ENCODE peak calls at places on chromosomes 1 and 21, in four cellular contexts. J is K562, N is IMR-90, F is GM12878. E is an unnamed sample. For H3K4me1, the result is how much of the 10 kb centered on the place peaks cover.

GRCh38 chr1:202214089-202214843 is 20.7 kb downstream of the LGR6 start:
- DNase-seq in J (no peak), N (no peak), F (no peak), E (no peak)

GRCh38 chr1:11407301-11407994 is 71.5 kb upstream of the DISP3 start:
- DNase-seq in J (peak), N (no peak), F (peak), E (no peak)

GRCh38 chr21:38475519-38475918 is 22.8 kb downstream of the ERG start:
- DNase-seq in J (no peak), N (no peak), F (no peak), E (no peak)

GRCh38 chr1:97050501-97050900 is 328.9 kb downstream of the PTBP2 start:
- DNase-seq in J (no peak), N (peak), F (no peak), E (peak)

GRCh38 chr1:109671067-109671466 is 3.2 kb downstream of the GSTM2 start:
- DNase-seq in J (no peak), N (peak), F (no peak), E (peak)

GRCh38 chr1:175673236-175674150 is 69.9 kb downstream of the TNR start:
- DNase-seq in J (no peak), N (no peak), F (peak), E (peak)

GRCh38 chr1:17696417-17697301 is 58.5 kb upstream of the ACTL8 start:
- DNase-seq in J (peak), N (peak), F (no peak), E (peak)

GRCh38 chr1:106676021-106676420 is 380.5 kb upstream of the PRMT6 start:
- DNase-seq in J (no peak), N (no peak), F (no peak), E (no peak)

GRCh38 chr1:21743476-21743875 is 39.5 kb downstream of the USP48 start:
- DNase-seq in J (no peak), N (no peak), F (no peak), E (no peak)

GRCh38 chr21:31771685-31772084 is 39.8 kb upstream of the SCAF4 start:
- DNase-seq in J (no peak), N (no peak), F (no peak), E (no peak)

GRCh38 chr1:206649261-206649660 is 13.9 kb downstream of the DYRK3 start:
- DNase-seq in J (no peak), N (no peak), F (no peak), E (no peak)

GRCh38 chr21:32712043-32712442 is 15.8 kb downstream of the SYNJ1 start:
- DNase-seq in J (no peak), N (no peak), F (peak), E (no peak)

GRCh38 chr1:36889846-36890245 is 144.5 kb downstream of the GRIK3 start:
- DNase-seq in J (no peak), N (no peak), F (no peak), E (no peak)

GRCh38 chr1:233355841-233356704 is 28.5 kb downstream of the MAP3K21 start:
- DNase-seq in J (no peak), N (no peak), F (no peak), E (no peak)

GRCh38 chr1:43439121-43439581 is 14.6 kb downstream of the HYI start:
- DNase-seq in J (no peak), N (no peak), F (no peak), E (no peak)

GRCh38 chr1:25820247-25821111 is 725 bp downstream of the MTFR1L start:
- DNase-seq in J (peak), N (peak), F (peak), E (peak)

GRCh38 chr1:235919127-235919796 is 52.6 kb upstream of the LYST start:
- DNase-seq in J (no peak), N (no peak), F (no peak), E (no peak)

GRCh38 chr1:168260393-168260792 is 20.3 kb upstream of the TBX19 start:
- DNase-seq in J (no peak), N (no peak), F (no peak), E (no peak)

GRCh38 chr1:40546957-40547356 is 15.5 kb downstream of the ZNF684 start:
- DNase-seq in J (no peak), N (no peak), F (no peak), E (no peak)

GRCh38 chr1:93552751-93553455 is 105.0 kb downstream of the FNBP1L start:
- DNase-seq in J (peak), N (peak), F (no peak), E (peak)

GRCh38 chr1:40478276-40478675 is 1.2 kb downstream of the ZFP69 start:
- DNase-seq in J (no peak), N (no peak), F (no peak), E (no peak)

GRCh38 chr1:203325004-203325417 is 19.7 kb downstream of the BTG2 start:
- DNase-seq in J (no peak), N (no peak), F (peak), E (no peak)

GRCh38 chr1:30751830-30752650 is 5.5 kb downstream of the LAPTM5 start:
- DNase-seq in J (no peak), N (no peak), F (no peak), E (no peak)

GRCh38 chr21:35048183-35048601 is 910 bp downstream of the RUNX1 start:
- DNase-seq in J (no peak), N (no peak), F (no peak), E (no peak)
- H3K4me1 ChIP-seq in J (under half), N (under half), F (half or more), E (under half)

DNA sequence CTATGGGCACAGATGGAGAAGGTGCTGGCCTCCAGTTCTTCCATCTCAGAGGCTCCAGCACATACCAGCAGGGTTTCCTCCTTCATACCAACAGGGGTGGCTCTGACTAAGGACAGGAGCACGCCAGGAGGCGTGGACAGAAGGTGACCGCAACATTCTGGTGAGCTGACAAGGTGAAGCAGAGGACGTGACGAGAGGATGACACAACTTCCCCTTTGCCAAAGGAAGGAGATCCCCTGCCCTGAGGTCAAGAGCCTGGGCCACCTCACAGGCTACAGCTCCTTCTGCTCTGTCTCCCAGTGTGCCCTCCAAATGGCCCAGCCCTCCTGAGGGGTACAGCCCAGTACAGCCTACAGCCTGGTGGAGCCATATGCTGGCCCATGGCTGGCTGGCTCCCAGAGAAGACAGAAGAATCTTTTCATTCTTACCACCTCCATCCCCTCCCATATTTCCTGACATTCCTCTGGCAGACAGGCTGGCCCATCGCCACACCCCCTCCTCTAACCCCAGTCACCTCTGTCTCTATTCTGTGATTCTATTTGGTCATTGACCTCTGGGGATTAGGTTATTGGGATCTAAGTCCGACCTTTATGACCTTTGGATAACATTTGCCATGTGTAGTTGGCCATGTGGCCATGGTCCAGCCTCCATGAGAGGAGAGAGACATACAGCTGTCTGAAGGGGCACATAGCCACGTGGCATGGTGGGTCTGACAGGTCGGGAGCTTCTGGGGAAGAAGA is 5.1 kb upstream of the LAMB3 start:
- DNase-seq in J (peak), N (no peak), F (no peak), E (peak)
- TF ChIP-seq FOS in J (no peak), N (no peak), F (no peak), E (no peak)

GRCh38 chr1:7988576-7988975 is 27.1 kb downstream of the PARK7 start:
- DNase-seq in J (no peak), N (peak), F (no peak), E (no peak)
- H3K27ac ChIP-seq in J (no peak), N (peak), F (no peak), E (no peak)

DNA sequence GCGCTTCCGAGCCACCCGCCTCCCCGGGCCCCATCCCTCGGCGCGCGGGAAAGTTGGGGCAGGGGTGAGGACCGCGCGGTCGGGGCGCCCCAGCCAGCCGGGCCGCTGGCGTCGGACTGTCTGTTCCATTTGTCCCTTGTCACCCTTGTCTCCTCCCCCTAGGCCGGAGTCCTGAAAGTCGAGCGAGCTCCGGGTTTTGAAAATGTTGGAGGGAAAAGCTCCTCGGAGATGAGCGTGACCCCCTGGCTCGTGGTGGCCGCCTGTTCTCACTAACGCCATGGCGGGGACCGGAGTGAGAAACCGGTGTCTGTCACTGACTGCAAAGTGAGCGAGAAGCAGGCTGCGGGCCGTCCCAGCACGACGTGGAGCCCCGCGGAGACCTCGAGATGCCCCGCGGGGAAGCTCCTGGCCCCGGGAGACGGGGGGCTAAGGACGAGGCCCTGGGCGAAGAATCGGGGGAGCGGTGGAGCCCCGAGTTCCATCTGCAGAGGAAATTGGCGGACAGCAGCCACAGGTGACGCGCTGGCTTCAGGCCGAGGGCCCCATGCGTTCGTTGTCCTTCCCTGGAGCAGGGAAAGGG is 491 bp downstream of the PER3 start:
- DNase-seq in J (no peak), N (no peak), F (no peak), E (no peak)
- H3K4me1 ChIP-seq in J (under half), N (under half), F (under half), E (under half)

GRCh38 chr1:226709942-226710341 is 29.1 kb downstream of the ITPKB start:
- DNase-seq in J (no peak), N (no peak), F (no peak), E (no peak)

GRCh38 chr1:226714148-226714547 is 24.9 kb downstream of the ITPKB start:
- DNase-seq in J (no peak), N (peak), F (no peak), E (no peak)

GRCh38 chr1:226712779-226713420 is 26.2 kb downstream of the ITPKB start:
- DNase-seq in J (no peak), N (no peak), F (no peak), E (no peak)

GRCh38 chr1:226710501-226710900 is 28.6 kb downstream of the ITPKB start:
- DNase-seq in J (no peak), N (no peak), F (no peak), E (no peak)

DNA sequence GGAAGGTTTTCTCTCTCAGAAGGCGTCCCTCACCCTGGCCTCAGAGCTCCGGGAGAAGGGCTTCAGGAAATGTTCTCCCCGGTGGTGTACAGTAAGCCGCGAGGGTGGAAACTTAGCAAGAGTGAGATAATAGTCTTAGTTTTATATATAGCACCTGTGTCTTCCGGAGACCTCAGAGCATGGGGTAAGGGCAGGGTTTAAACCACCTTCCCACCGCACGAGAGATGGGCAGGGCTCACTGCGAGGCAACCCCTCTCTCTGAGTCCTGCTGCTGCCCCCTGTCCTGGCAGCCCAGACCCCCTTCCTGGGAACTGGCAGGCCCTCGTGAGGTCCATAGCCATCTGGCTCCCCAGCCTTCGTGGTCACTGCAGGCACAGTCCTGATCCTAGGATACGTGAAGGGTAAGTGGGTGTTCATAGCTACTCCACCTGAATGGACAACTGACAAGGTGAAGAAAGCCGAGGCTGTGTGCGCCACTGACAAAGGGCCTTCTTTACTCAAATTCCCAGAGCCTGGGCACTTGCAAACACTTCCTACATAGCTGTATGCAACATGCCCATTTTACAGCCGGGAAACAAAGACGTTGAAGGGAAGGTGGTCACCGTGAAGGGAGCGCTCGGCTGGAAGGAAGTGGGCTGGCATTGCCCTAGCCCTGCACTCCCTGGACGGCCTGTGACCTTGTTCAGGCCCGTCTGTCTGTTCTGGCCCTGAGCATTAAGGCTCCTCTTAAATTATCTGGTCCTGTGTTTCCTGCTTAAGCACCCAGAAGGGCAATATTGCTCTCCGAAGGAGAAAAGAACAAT is 26.9 kb downstream of the ITPKB start:
- DNase-seq in J (no peak), N (no peak), F (no peak), E (no peak)
- TF ChIP-seq FOS in J (no peak), N (no peak), F (no peak), E (no peak)

GRCh38 chr1:163168053-163168452 is 34.7 kb downstream of the RGS5 start:
- DNase-seq in J (no peak), N (peak), F (no peak), E (peak)
- H3K27ac ChIP-seq in J (no peak), N (no peak), F (no peak), E (peak)

GRCh38 chr1:218366322-218367052 is 21.4 kb downstream of the TGFB2 start:
- DNase-seq in J (no peak), N (peak), F (no peak), E (no peak)
- H3K4me1 ChIP-seq in J (under half), N (under half), F (under half), E (under half)

GRCh38 chr1:107867422-107867821 is 97.6 kb downstream of the VAV3 start:
- DNase-seq in J (no peak), N (no peak), F (no peak), E (no peak)
- TF ChIP-seq FOS in J (no peak), N (no peak), F (no peak), E (no peak)